ENCODE peak calls at places on chromosome 17, in nine cellular contexts. R is aorta, T is thoracic aorta, M is right atrium auricular region, W is lung, K is heart left ventricle, B is Caco-2, N is right lobe of liver, D is prostate gland. H is an unnamed sample.

GRCh38 chr17:65101371-65101770 is 35.8 kb upstream of the RGS9 start:
- DNase-seq in R (no peak), T (no peak), M (no peak), W (no peak), K (no peak), B (no peak), N (peak; percentile 28), D (no peak), H (no peak)

GRCh38 chr17:28443901-28444638 is 29.4 kb upstream of the SLC13A2 start:
- DNase-seq in R (no peak), T (no peak), M (no peak), W (no peak), K (no peak), B (no peak), N (no peak), D (no peak), H (no peak)

GRCh38 chr17:59330314-59330942 is 1.0 kb upstream of the YPEL2 start:
- DNase-seq in R (peak; percentile 62), T (no peak), M (peak; percentile 77), W (peak; percentile 69), K (peak; percentile 79), B (peak; percentile 77), N (peak; percentile 81), D (peak; percentile 11), H (peak; percentile 90)

GRCh38 chr17:33732116-33732515 is 439.0 kb upstream of the ASIC2 start:
- DNase-seq in R (no peak), T (no peak), M (no peak), W (no peak), K (no peak), B (no peak), N (no peak), D (no peak), H (no peak)

GRCh38 chr17:28317965-28318758 is 838 bp upstream of the TMEM97 start:
- DNase-seq in R (no peak), T (no peak), M (no peak), W (no peak), K (no peak), B (peak; percentile 70), N (no peak), D (no peak), H (no peak)

GRCh38 chr17:81582341-81582740 is 30.2 kb upstream of the FAAP100 start:
- DNase-seq in R (no peak), T (no peak), M (no peak), W (no peak), K (no peak), B (no peak), N (no peak), D (no peak), H (peak; percentile 1)

GRCh38 chr17:68910789-68911431 is 44.3 kb downstream of the ABCA8 start:
- DNase-seq in R (no peak), T (no peak), M (no peak), W (no peak), K (no peak), B (no peak), N (no peak), D (no peak), H (peak; percentile 39)

GRCh38 chr17:39110435-39111136 is 40.9 kb downstream of the PLXDC1 start:
- DNase-seq in R (no peak), T (no peak), M (no peak), W (no peak), K (no peak), B (no peak), N (peak; percentile 84), D (no peak), H (peak; percentile 84)

GRCh38 chr17:66540131-66540781 is 237.8 kb downstream of the PRKCA start:
- DNase-seq in R (no peak), T (no peak), M (peak; percentile 68), W (no peak), K (peak; percentile 51), B (no peak), N (no peak), D (no peak), H (peak; percentile 83)

GRCh38 chr17:49817993-49818392 is 29.5 kb downstream of the KAT7 start:
- DNase-seq in R (no peak), T (no peak), M (no peak), W (no peak), K (no peak), B (no peak), N (no peak), D (no peak), H (no peak)

DNA sequence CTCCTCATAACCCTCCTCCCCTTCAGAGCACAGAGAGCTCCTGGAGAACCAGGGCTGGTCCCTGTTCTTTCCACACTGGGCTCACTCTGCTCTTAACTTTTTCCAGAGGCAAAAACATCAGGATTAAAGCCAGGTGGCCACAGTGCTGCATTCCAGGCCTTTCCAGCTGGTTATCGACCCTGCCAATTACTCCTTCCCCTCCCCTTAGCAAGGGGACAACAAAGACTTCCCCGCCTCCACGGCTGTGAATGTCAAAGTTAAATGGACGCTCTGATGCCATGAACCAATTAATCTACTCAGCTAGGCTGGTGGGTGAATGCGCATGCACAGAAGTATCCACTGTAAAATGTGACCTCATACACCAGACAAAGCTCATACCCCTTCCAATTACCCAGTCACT is 23.1 kb downstream of the ACLY start:
- DNase-seq in R (no peak), T (no peak), M (peak; percentile 65), W (no peak), K (peak; percentile 33), B (no peak), N (no peak), D (no peak), H (no peak)
- H3K36me3 ChIP-seq in R (peaks cover 18% of the 10 kb centered on the region), T (peaks cover 62% of the 10 kb centered on the region), M (peaks cover 70% of the 10 kb centered on the region), W (peaks cover 17% of the 10 kb centered on the region), K (peaks cover 25% of the 10 kb centered on the region), B (peaks cover 3% of the 10 kb centered on the region), N (peaks cover 5% of the 10 kb centered on the region), D (peaks cover 3% of the 10 kb centered on the region), H (peaks cover 34% of the 10 kb centered on the region)

DNA sequence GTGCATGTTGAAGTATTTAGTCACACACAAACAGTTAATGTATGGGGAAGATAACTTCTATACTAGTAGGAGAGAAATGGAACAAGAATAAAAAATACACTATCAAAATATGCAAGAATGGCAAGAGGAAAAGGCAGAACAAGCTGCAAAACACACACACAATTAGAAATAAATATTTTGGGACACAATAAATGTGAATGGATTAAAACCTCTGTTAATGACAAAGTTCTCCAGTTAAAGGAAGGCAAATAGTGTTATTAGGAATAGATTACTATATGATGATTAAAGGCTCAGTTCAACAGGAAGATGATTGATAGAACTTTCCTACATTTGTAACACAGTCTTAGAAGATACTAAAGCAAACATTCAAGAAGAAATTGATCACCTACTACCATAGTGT is 106.3 kb upstream of the ZNF750 start:
- DNase-seq in R (no peak), T (no peak), M (no peak), W (no peak), K (no peak), B (no peak), N (no peak), D (no peak), H (no peak)
- H3K9me3 ChIP-seq in R (peaks cover 3% of the 10 kb centered on the region), T (peaks cover 28% of the 10 kb centered on the region), M (peaks cover 36% of the 10 kb centered on the region), W (peaks cover 6% of the 10 kb centered on the region), K (peaks cover 6% of the 10 kb centered on the region), B (peaks cover 20% of the 10 kb centered on the region), N (no peaks in the 10 kb centered on the region), D (no peaks in the 10 kb centered on the region), H (peaks cover 21% of the 10 kb centered on the region)

DNA sequence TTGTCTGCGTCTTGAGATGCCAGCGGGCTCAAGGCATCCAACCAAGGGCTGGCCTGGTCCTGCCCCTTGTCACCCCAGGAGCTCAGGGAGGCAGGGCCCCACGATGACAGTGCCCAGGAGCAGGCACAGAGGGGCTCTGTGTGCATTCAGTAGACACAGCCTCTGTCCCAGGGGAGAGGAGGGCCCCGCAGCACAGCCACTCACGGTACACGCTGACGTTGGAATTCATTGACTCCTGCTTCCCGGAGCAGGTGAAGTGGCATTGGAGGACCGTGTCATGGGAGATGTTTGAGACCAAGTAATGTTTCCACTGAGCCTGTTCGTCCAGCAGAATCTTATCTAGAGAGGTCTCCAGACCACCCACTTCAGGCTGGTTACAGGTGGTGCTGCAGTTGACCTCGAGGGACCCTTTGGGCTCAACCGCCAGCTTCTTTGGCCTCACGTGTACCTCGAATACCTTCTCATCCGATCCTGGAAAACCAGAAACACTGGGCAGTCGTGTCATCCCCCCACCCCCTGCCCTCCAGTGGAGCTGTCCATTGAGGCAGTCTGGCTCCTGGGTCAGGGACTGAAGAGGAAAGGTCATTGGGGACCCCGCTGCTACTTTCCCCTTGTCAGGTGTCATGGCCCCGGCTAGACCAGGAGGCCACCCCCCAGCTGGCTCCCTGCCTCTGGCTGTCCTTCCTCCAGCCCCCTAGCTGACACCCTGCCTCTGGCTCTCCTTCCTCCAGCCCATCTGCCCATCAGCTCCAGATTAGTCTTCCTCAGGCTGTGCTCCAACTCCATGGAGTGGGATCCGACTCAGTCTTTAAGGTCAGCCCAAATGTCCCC is 7.0 kb downstream of the PRR29 start:
- DNase-seq in R (peak; percentile 42), T (no peak), M (peak; percentile 50), W (no peak), K (no peak), B (peak; percentile 21), N (no peak), D (no peak), H (no peak)
- H3K4me3 ChIP-seq in R (no peak overlapping the region), T (no peak overlapping the region), M (peak overlapping the region; percentile 30), W (peak overlapping the region; percentile 23), K (peak overlapping the region; percentile 43), B (no peak overlapping the region), N (no peak overlapping the region), D (no peak overlapping the region), H (peak overlapping the region; percentile 29)

DNA sequence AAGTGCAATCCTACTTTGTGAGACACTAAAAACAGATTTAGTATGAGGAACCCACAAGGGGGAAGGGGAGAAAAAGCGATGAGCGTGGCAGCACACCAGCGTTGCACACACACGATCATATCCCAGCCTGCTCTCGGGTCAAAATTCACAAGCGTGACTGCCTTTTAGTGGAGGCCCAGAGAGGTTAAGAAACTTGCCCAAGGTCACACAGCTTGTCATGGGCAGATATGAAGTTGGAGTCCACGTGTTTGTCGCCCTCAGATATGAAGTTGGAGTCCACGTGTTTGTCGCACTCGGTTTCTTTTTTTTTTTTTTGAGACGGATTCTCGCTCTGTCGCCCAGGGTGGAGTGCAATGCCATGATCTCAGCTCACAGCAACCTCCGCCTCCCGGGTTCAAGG is 58.3 kb downstream of the TIMM22 start:
- DNase-seq in R (peak; percentile 6), T (no peak), M (no peak), W (no peak), K (no peak), B (no peak), N (no peak), D (no peak), H (peak; percentile 35)
- H3K36me3 ChIP-seq in R (peaks cover 2% of the 10 kb centered on the region), T (peaks cover 50% of the 10 kb centered on the region), M (peaks cover 45% of the 10 kb centered on the region), W (peaks cover 5% of the 10 kb centered on the region), K (peaks cover 29% of the 10 kb centered on the region), B (peaks cover 5% of the 10 kb centered on the region), N (peaks cover 3% of the 10 kb centered on the region), D (no peaks in the 10 kb centered on the region), H (no peaks in the 10 kb centered on the region)

DNA sequence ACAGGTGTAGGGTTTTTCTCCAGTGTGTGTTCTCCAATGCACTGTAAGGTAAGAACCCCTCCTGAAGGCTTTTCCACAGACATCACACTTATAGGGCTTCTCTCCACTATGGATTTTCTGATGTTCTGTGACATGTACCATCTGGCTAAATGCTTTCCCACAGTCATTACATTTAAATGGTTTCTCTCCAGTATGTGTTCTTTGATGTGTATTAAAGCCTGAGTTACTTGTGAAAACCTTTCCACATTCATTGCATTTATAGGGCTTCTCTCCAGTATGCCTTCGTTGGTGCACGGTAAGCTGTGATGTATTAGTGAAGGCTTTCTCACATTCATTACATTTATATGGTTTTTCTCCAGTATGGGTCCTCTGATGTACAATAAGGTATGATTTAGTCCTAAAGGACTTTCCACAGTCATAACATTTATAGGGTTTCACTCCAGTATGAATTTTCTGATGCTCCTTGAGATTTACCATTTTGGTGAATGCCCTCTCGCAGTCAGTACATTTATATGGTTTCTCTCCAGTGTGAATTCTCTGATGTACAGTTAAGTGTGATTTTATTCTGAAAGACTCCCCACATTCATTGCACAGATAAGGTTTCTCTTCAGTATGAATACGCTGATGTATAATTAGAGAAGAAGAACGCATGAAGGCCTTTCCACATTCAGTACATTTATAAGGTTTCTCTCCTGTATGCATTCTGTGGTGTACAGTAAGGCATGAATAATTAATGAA is 30.9 kb downstream of the ZNF624 start:
- DNase-seq in R (no peak), T (no peak), M (no peak), W (no peak), K (no peak), B (no peak), N (no peak), D (no peak), H (no peak)
- H3K9me3 ChIP-seq in R (peaks cover 14% of the 10 kb centered on the region), T (peaks cover 89% of the 10 kb centered on the region), M (peaks cover 91% of the 10 kb centered on the region), W (peaks cover 40% of the 10 kb centered on the region), K (peaks cover 7% of the 10 kb centered on the region), B (peaks cover 76% of the 10 kb centered on the region), N (peaks cover 47% of the 10 kb centered on the region), D (no peaks in the 10 kb centered on the region), H (peaks cover 27% of the 10 kb centered on the region)

H was measured in kidney.